ENCODE peak calls at places on chromosomes 6 and 20, in seven cellular contexts. W, B, F, L, X, D and O are unnamed samples.

GRCh38 chr6:117617766-117618035 is 15.4 kb upstream of the GOPC start:
- DNase-seq in W (no peak), D (no peak), L (no peak), X (no peak), B (no peak), F (no peak), O (no peak)

GRCh38 chr6:137309078-137309762 is 90.0 kb upstream of the IFNGR1 start:
- DNase-seq in B (peak), F (no peak), D (no peak), L (peak), X (peak), W (peak), O (peak)

GRCh38 chr6:155881845-155882526 is 426.3 kb upstream of the NOX3 start:
- DNase-seq in L (no peak), X (no peak), B (no peak), D (no peak), F (no peak), W (no peak), O (no peak)

GRCh38 chr6:150079604-150080003 is 10.7 kb upstream of the ULBP3 start:
- DNase-seq in F (no peak), W (peak), X (no peak), B (no peak), L (no peak), D (no peak), O (no peak)

GRCh38 chr6:142605922-142606321 is 304.1 kb downstream of the ADGRG6 start:
- DNase-seq in F (no peak), W (peak), X (peak), D (no peak), B (no peak), L (no peak), O (peak)

GRCh38 chr20:44738779-44739477 is 6.7 kb upstream of the KCNK15 start:
- DNase-seq in X (peak), L (peak), W (peak), B (peak), F (peak), D (peak), O (peak)

GRCh38 chr6:10685092-10685769 is 9.2 kb downstream of the C6orf52 start:
- DNase-seq in F (no peak), B (no peak), W (no peak), L (no peak), X (no peak), D (no peak), O (no peak)

GRCh38 chr20:2654831-2655230 is 2.4 kb downstream of the NOP56 start:
- DNase-seq in L (no peak), X (no peak), D (no peak), B (no peak), F (no peak), W (no peak), O (no peak)

GRCh38 chr20:63138855-63139341 is 77.0 kb downstream of the YTHDF1 start:
- DNase-seq in B (peak), L (no peak), X (no peak), D (no peak), F (no peak), W (peak), O (peak)

GRCh38 chr6:20169786-20170185 is 42.5 kb downstream of the MBOAT1 start:
- DNase-seq in F (no peak), L (no peak), W (no peak), B (no peak), X (no peak), D (no peak), O (no peak)

GRCh38 chr6:30060634-30060981 is 457 bp upstream of the POLR1H start:
- DNase-seq in X (peak), B (peak), W (no peak), L (no peak), F (peak), D (peak), O (peak)

GRCh38 chr6:105536961-105537360 is 134.1 kb upstream of the PREP start:
- DNase-seq in L (no peak), D (no peak), W (no peak), F (no peak), X (no peak), B (no peak), O (peak)

GRCh38 chr20:53613748-53614147 is 20.1 kb upstream of the ZNF217 start:
- DNase-seq in B (no peak), F (no peak), D (no peak), X (no peak), L (no peak), W (no peak), O (no peak)

GRCh38 chr20:39009348-39009747 is 47.2 kb downstream of the DHX35 start:
- DNase-seq in B (no peak), D (no peak), X (no peak), W (no peak), F (no peak), L (no peak), O (no peak)

GRCh38 chr6:79079425-79080130 is 1.5 kb upstream of the PHIP start:
- DNase-seq in W (peak), X (peak), B (no peak), D (no peak), F (no peak), L (no peak), O (no peak)

GRCh38 chr20:5973971-5974370 is 23.5 kb downstream of the MCM8 start:
- DNase-seq in F (no peak), W (no peak), X (no peak), L (no peak), B (no peak), D (no peak), O (no peak)

GRCh38 chr6:52672422-52673025 is 1.6 kb downstream of the TMEM14A start:
- DNase-seq in F (no peak), W (no peak), D (no peak), B (no peak), L (no peak), X (peak), O (peak)

GRCh38 chr6:38218235-38218634 is 398.7 kb downstream of the ZFAND3 start:
- DNase-seq in D (no peak), F (no peak), W (no peak), X (no peak), L (no peak), B (no peak), O (no peak)

GRCh38 chr6:7920425-7920824 is 9.8 kb upstream of the TXNDC5 start:
- DNase-seq in X (no peak), L (no peak), B (no peak), W (no peak), D (no peak), F (no peak), O (peak)

GRCh38 chr20:1204061-1204460 is 807 bp downstream of the C20orf202 start:
- DNase-seq in L (no peak), F (no peak), X (no peak), D (no peak), B (no peak), W (no peak), O (no peak)

GRCh38 chr20:63362426-63363009 is 1.4 kb upstream of the CHRNA4 start:
- DNase-seq in D (no peak), B (no peak), L (no peak), W (no peak), F (no peak), X (no peak), O (no peak)

GRCh38 chr6:11196511-11197174 is 35.8 kb downstream of the NEDD9 start:
- DNase-seq in D (no peak), L (no peak), B (no peak), X (no peak), W (peak), F (no peak), O (no peak)

GRCh38 chr6:112305795-112306194 is 41.3 kb upstream of the RFPL4B start:
- DNase-seq in W (no peak), L (no peak), F (no peak), X (no peak), B (no peak), D (no peak), O (no peak)

GRCh38 chr6:39791850-39792500 is at the start of gene DAAM2:
- DNase-seq in B (peak), F (no peak), D (peak), L (peak), X (peak), W (peak), O (no peak)

GRCh38 chr20:40506567-40506966 is 182.5 kb downstream of the MAFB start:
- DNase-seq in W (peak), L (peak), F (peak), X (peak), D (peak), B (peak), O (peak)

GRCh38 chr20:48456361-48457184 is 371.2 kb downstream of the PREX1 start:
- DNase-seq in D (no peak), X (no peak), B (no peak), F (no peak), L (no peak), W (no peak), O (no peak)